ENCODE peak calls at places on chromosome 5, in nine cellular contexts. One of them, this sample, is unnamed.

GRCh38 chr5:127987354-127988148 is 96.0 kb upstream of the SLC12A2 start:
- DNase-seq in skeletal muscle cell: no peak
- DNase-seq in left ventricle myocardium superior: no peak
- DNase-seq in caudate nucleus: no peak
- DNase-seq in left lung: no peak
- DNase-seq in stimulated activated CD4-positive, alpha-beta T cell treated with anti-CD3 and anti-CD28 coated beads, Interleukin-1b, Interleukin-23, amount 100 ng/mL, for 48 hours: no peak
- DNase-seq in activated gamma-delta T cell treated with Interleukin-2 at 50 U/mL for 16 hours: no peak
- DNase-seq in stimulated activated CD8-positive, alpha-beta memory T cell treated with anti-CD3 and anti-CD28 coated beads, Interleukin-7, amount 100 ng/mL, for 4 hours: no peak
- DNase-seq in Right ventricle myocardium inferior: no peak
- DNase-seq in this sample: no peak

GRCh38 chr5:129593525-129593924 is 133.4 kb downstream of the ADAMTS19 start:
- DNase-seq in activated gamma-delta T cell treated with Interleukin-2 at 50 U/mL for 16 hours: no peak
- DNase-seq in left lung: no peak
- DNase-seq in left ventricle myocardium superior: no peak
- DNase-seq in skeletal muscle cell: peak
- DNase-seq in stimulated activated CD4-positive, alpha-beta T cell treated with anti-CD3 and anti-CD28 coated beads, Interleukin-1b, Interleukin-23, amount 100 ng/mL, for 48 hours: no peak
- DNase-seq in Right ventricle myocardium inferior: no peak
- DNase-seq in stimulated activated CD8-positive, alpha-beta memory T cell treated with anti-CD3 and anti-CD28 coated beads, Interleukin-7, amount 100 ng/mL, for 4 hours: no peak
- DNase-seq in caudate nucleus: no peak
- DNase-seq in this sample: no peak

GRCh38 chr5:132451387-132451786 is 39.2 kb downstream of the IRF1 start:
- DNase-seq in Right ventricle myocardium inferior: no peak
- DNase-seq in left lung: no peak
- DNase-seq in stimulated activated CD8-positive, alpha-beta memory T cell treated with anti-CD3 and anti-CD28 coated beads, Interleukin-7, amount 100 ng/mL, for 4 hours: no peak
- DNase-seq in caudate nucleus: no peak
- DNase-seq in left ventricle myocardium superior: no peak
- DNase-seq in stimulated activated CD4-positive, alpha-beta T cell treated with anti-CD3 and anti-CD28 coated beads, Interleukin-1b, Interleukin-23, amount 100 ng/mL, for 48 hours: no peak
- DNase-seq in activated gamma-delta T cell treated with Interleukin-2 at 50 U/mL for 16 hours: no peak
- DNase-seq in skeletal muscle cell: no peak
- DNase-seq in this sample: no peak

GRCh38 chr5:150278046-150278760 is 11.4 kb downstream of the CAMK2A start:
- DNase-seq in caudate nucleus: no peak
- DNase-seq in left ventricle myocardium superior: no peak
- DNase-seq in Right ventricle myocardium inferior: no peak
- DNase-seq in skeletal muscle cell: no peak
- DNase-seq in stimulated activated CD4-positive, alpha-beta T cell treated with anti-CD3 and anti-CD28 coated beads, Interleukin-1b, Interleukin-23, amount 100 ng/mL, for 48 hours: no peak
- DNase-seq in activated gamma-delta T cell treated with Interleukin-2 at 50 U/mL for 16 hours: no peak
- DNase-seq in left lung: no peak
- DNase-seq in stimulated activated CD8-positive, alpha-beta memory T cell treated with anti-CD3 and anti-CD28 coated beads, Interleukin-7, amount 100 ng/mL, for 4 hours: no peak
- DNase-seq in this sample: no peak

GRCh38 chr5:153623906-153624765 is 133.7 kb downstream of the GRIA1 start:
- DNase-seq in stimulated activated CD4-positive, alpha-beta T cell treated with anti-CD3 and anti-CD28 coated beads, Interleukin-1b, Interleukin-23, amount 100 ng/mL, for 48 hours: no peak
- DNase-seq in skeletal muscle cell: no peak
- DNase-seq in activated gamma-delta T cell treated with Interleukin-2 at 50 U/mL for 16 hours: no peak
- DNase-seq in Right ventricle myocardium inferior: no peak
- DNase-seq in caudate nucleus: no peak
- DNase-seq in stimulated activated CD8-positive, alpha-beta memory T cell treated with anti-CD3 and anti-CD28 coated beads, Interleukin-7, amount 100 ng/mL, for 4 hours: no peak
- DNase-seq in left lung: no peak
- DNase-seq in left ventricle myocardium superior: no peak
- DNase-seq in this sample: no peak

GRCh38 chr5:175718401-175719108 is 60.7 kb downstream of the HRH2 start:
- DNase-seq in activated gamma-delta T cell treated with Interleukin-2 at 50 U/mL for 16 hours: peak
- DNase-seq in skeletal muscle cell: no peak
- DNase-seq in stimulated activated CD4-positive, alpha-beta T cell treated with anti-CD3 and anti-CD28 coated beads, Interleukin-1b, Interleukin-23, amount 100 ng/mL, for 48 hours: peak
- DNase-seq in left lung: no peak
- DNase-seq in left ventricle myocardium superior: peak
- DNase-seq in stimulated activated CD8-positive, alpha-beta memory T cell treated with anti-CD3 and anti-CD28 coated beads, Interleukin-7, amount 100 ng/mL, for 4 hours: peak
- DNase-seq in Right ventricle myocardium inferior: peak
- DNase-seq in caudate nucleus: no peak
- DNase-seq in this sample: no peak

GRCh38 chr5:170216262-170216864 is 16.4 kb upstream of the C5orf58 start:
- DNase-seq in left ventricle myocardium superior: no peak
- DNase-seq in caudate nucleus: no peak
- DNase-seq in skeletal muscle cell: peak
- DNase-seq in activated gamma-delta T cell treated with Interleukin-2 at 50 U/mL for 16 hours: no peak
- DNase-seq in Right ventricle myocardium inferior: no peak
- DNase-seq in left lung: no peak
- DNase-seq in stimulated activated CD4-positive, alpha-beta T cell treated with anti-CD3 and anti-CD28 coated beads, Interleukin-1b, Interleukin-23, amount 100 ng/mL, for 48 hours: no peak
- DNase-seq in stimulated activated CD8-positive, alpha-beta memory T cell treated with anti-CD3 and anti-CD28 coated beads, Interleukin-7, amount 100 ng/mL, for 4 hours: no peak
- DNase-seq in this sample: peak

GRCh38 chr5:34657550-34657921 is 1.4 kb downstream of the RAI14 start:
- DNase-seq in activated gamma-delta T cell treated with Interleukin-2 at 50 U/mL for 16 hours: no peak
- DNase-seq in Right ventricle myocardium inferior: no peak
- DNase-seq in stimulated activated CD4-positive, alpha-beta T cell treated with anti-CD3 and anti-CD28 coated beads, Interleukin-1b, Interleukin-23, amount 100 ng/mL, for 48 hours: no peak
- DNase-seq in left ventricle myocardium superior: peak
- DNase-seq in stimulated activated CD8-positive, alpha-beta memory T cell treated with anti-CD3 and anti-CD28 coated beads, Interleukin-7, amount 100 ng/mL, for 4 hours: no peak
- DNase-seq in skeletal muscle cell: peak
- DNase-seq in left lung: no peak
- DNase-seq in caudate nucleus: no peak
- DNase-seq in this sample: no peak

GRCh38 chr5:57303985-57304384 is 130.1 kb downstream of the GPBP1 start:
- DNase-seq in stimulated activated CD8-positive, alpha-beta memory T cell treated with anti-CD3 and anti-CD28 coated beads, Interleukin-7, amount 100 ng/mL, for 4 hours: no peak
- DNase-seq in left lung: no peak
- DNase-seq in stimulated activated CD4-positive, alpha-beta T cell treated with anti-CD3 and anti-CD28 coated beads, Interleukin-1b, Interleukin-23, amount 100 ng/mL, for 48 hours: no peak
- DNase-seq in left ventricle myocardium superior: no peak
- DNase-seq in caudate nucleus: no peak
- DNase-seq in Right ventricle myocardium inferior: no peak
- DNase-seq in activated gamma-delta T cell treated with Interleukin-2 at 50 U/mL for 16 hours: no peak
- DNase-seq in skeletal muscle cell: no peak
- DNase-seq in this sample: no peak